ENCODE peak calls at places on chromosomes 2 and 18, in nine cellular contexts. I is lower leg skin, O is breast epithelium, L is transverse colon, A is NB4, H is uterus, N is adrenal gland, V is body of pancreas, Y is esophagus squamous epithelium. P is an unnamed sample.

GRCh38 chr2:23988371-23988770 is 21.5 kb upstream of the MFSD2B start:
- DNase-seq in I (no peak), O (no peak), L (no peak), A (peak), H (no peak), N (no peak), V (no peak), Y (no peak), P (no peak)

GRCh38 chr2:67954125-67954748 is 108.6 kb downstream of the C1D start:
- DNase-seq in I (peak), O (no peak), L (peak), A (no peak), H (no peak), N (peak), V (peak), Y (no peak), P (no peak)

GRCh38 chr2:228118940-228119339 is 62.5 kb downstream of the SPHKAP start:
- DNase-seq in I (no peak), O (no peak), L (no peak), A (no peak), H (no peak), N (no peak), V (no peak), Y (no peak), P (no peak)

GRCh38 chr2:68997401-68997800 is 15.6 kb upstream of the ANTXR1 start:
- DNase-seq in I (no peak), O (no peak), L (no peak), A (no peak), H (no peak), N (no peak), V (no peak), Y (no peak), P (no peak)

GRCh38 chr18:45654677-45655076 is 39.4 kb downstream of the SLC14A2 start:
- DNase-seq in I (no peak), O (no peak), L (no peak), A (no peak), H (no peak), N (no peak), V (no peak), Y (no peak), P (no peak)

GRCh38 chr2:112150851-112151250 is 12.7 kb downstream of the FBLN7 start:
- DNase-seq in I (peak), O (no peak), L (no peak), A (no peak), H (no peak), N (peak), V (no peak), Y (no peak), P (no peak)

GRCh38 chr2:168751104-168751768 is 51.2 kb upstream of the NOSTRIN start:
- DNase-seq in I (no peak), O (no peak), L (no peak), A (no peak), H (no peak), N (no peak), V (no peak), Y (no peak), P (no peak)

GRCh38 chr2:157324331-157324843 is 1.2 kb downstream of the ERMN start:
- DNase-seq in I (no peak), O (no peak), L (no peak), A (no peak), H (no peak), N (no peak), V (no peak), Y (no peak), P (no peak)

GRCh38 chr2:56015631-56016251 is 92.2 kb upstream of the EFEMP1 start:
- DNase-seq in I (no peak), O (no peak), L (no peak), A (no peak), H (no peak), N (no peak), V (no peak), Y (no peak), P (no peak)

GRCh38 chr2:218137514-218137913 is 11.7 kb downstream of the CXCR2 start:
- DNase-seq in I (no peak), O (no peak), L (no peak), A (no peak), H (no peak), N (no peak), V (no peak), Y (no peak), P (no peak)

GRCh38 chr2:104378853-104379374 is 475.0 kb upstream of the POU3F3 start:
- DNase-seq in I (no peak), O (no peak), L (peak), A (peak), H (no peak), N (peak), V (peak), Y (no peak), P (peak)

GRCh38 chr18:47577520-47577919 is 326.1 kb upstream of the SKOR2 start:
- DNase-seq in I (no peak), O (no peak), L (no peak), A (no peak), H (no peak), N (no peak), V (no peak), Y (no peak), P (no peak)

GRCh38 chr2:241249654-241250053 is 61.2 kb downstream of the ANO7 start:
- DNase-seq in I (no peak), O (no peak), L (no peak), A (no peak), H (no peak), N (no peak), V (no peak), Y (no peak), P (no peak)

GRCh38 chr2:3300224-3300623 is 77.4 kb downstream of the EIPR1 start:
- DNase-seq in I (no peak), O (no peak), L (no peak), A (no peak), H (no peak), N (no peak), V (no peak), Y (no peak), P (no peak)

GRCh38 chr2:19738707-19739106 is 163.1 kb downstream of the TTC32 start:
- DNase-seq in I (peak), O (peak), L (peak), A (no peak), H (peak), N (peak), V (peak), Y (no peak), P (no peak)

GRCh38 chr2:96530474-96531357 is 5.8 kb upstream of the ARID5A start:
- DNase-seq in I (no peak), O (no peak), L (no peak), A (peak), H (peak), N (no peak), V (no peak), Y (no peak), P (no peak)

GRCh38 chr2:147739531-147739930 is 105.3 kb upstream of the ACVR2A start:
- DNase-seq in I (no peak), O (no peak), L (no peak), A (peak), H (no peak), N (no peak), V (no peak), Y (no peak), P (no peak)

GRCh38 chr18:59950215-59950944 is 50.6 kb downstream of the PMAIP1 start:
- DNase-seq in I (no peak), O (no peak), L (no peak), A (no peak), H (no peak), N (no peak), V (peak), Y (no peak), P (no peak)

GRCh38 chr2:218368621-218369153 is 12.0 kb downstream of the CATIP start:
- DNase-seq in I (no peak), O (peak), L (peak), A (peak), H (peak), N (peak), V (peak), Y (no peak), P (no peak)

GRCh38 chr2:27431395-27431794 is 3.0 kb downstream of the NRBP1 start:
- DNase-seq in I (no peak), O (no peak), L (no peak), A (peak), H (no peak), N (no peak), V (peak), Y (no peak), P (peak)

GRCh38 chr2:1581965-1582625 is 162.2 kb downstream of the PXDN start:
- DNase-seq in I (no peak), O (no peak), L (no peak), A (no peak), H (no peak), N (no peak), V (no peak), Y (no peak), P (no peak)

GRCh38 chr2:63792523-63792922 is 49.2 kb upstream of the UGP2 start:
- DNase-seq in I (no peak), O (no peak), L (no peak), A (peak), H (no peak), N (no peak), V (no peak), Y (no peak), P (peak)

GRCh38 chr2:217364224-217364623 is 504.4 kb upstream of the TNP1 start:
- DNase-seq in I (no peak), O (no peak), L (no peak), A (no peak), H (no peak), N (no peak), V (no peak), Y (no peak), P (no peak)

GRCh38 chr2:169727065-169727464 is 6.6 kb upstream of the KLHL23 start:
- DNase-seq in I (no peak), O (no peak), L (no peak), A (no peak), H (no peak), N (no peak), V (no peak), Y (no peak), P (no peak)

GRCh38 chr2:2184549-2185249 is 146.4 kb downstream of the MYT1L start:
- DNase-seq in I (no peak), O (no peak), L (no peak), A (no peak), H (no peak), N (no peak), V (no peak), Y (no peak), P (no peak)

GRCh38 chr2:47006374-47007220 is 91.0 kb upstream of the MCFD2 start:
- DNase-seq in I (no peak), O (no peak), L (no peak), A (no peak), H (no peak), N (no peak), V (peak), Y (no peak), P (no peak)
- TF ChIP-seq POLR2A in I (no peak), O (no peak), L (no peak), A (no peak), H (no peak), N (no peak), V (no peak), Y (no peak), P (no peak)

DNA sequence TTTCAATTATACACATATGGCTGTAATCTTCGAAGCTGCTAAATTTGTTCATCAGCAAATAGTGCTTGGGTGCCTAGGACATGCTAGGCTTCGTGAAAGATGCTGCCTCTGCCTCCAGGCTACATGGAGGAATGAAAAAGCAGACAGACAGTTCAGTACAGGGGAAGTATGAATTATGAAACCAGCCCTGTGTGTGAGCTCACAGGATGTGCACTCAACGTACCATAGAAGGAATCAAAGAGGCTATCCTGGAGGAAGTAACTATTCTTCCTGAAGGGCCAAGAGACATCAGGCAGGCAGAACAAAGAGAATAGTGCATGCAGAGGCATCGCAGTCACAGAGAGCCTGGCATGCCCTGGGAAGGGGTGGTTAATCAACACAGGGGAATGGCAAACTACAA is 61.4 kb downstream of the DYM start:
- DNase-seq in I (peak), O (no peak), L (no peak), A (peak), H (no peak), N (peak), V (peak), Y (no peak), P (no peak)
- TF ChIP-seq POLR2A in I (no peak), O (no peak), L (no peak), A (no peak), H (no peak), N (no peak), V (no peak), Y (no peak), P (no peak)

GRCh38 chr2:28434600-28434989 is 41.9 kb downstream of the FOSL2 start:
- DNase-seq in I (no peak), O (no peak), L (no peak), A (no peak), H (no peak), N (no peak), V (no peak), Y (no peak), P (no peak)

GRCh38 chr2:28437142-28437835 is 44.6 kb downstream of the FOSL2 start:
- DNase-seq in I (no peak), O (peak), L (peak), A (peak), H (no peak), N (no peak), V (no peak), Y (no peak), P (no peak)

GRCh38 chr2:28437918-28438317 is 45.3 kb downstream of the FOSL2 start:
- DNase-seq in I (no peak), O (no peak), L (no peak), A (no peak), H (no peak), N (no peak), V (no peak), Y (no peak), P (no peak)

GRCh38 chr2:28435796-28436425 is 43.3 kb downstream of the FOSL2 start:
- DNase-seq in I (no peak), O (no peak), L (peak), A (no peak), H (no peak), N (no peak), V (no peak), Y (no peak), P (no peak)

DNA sequence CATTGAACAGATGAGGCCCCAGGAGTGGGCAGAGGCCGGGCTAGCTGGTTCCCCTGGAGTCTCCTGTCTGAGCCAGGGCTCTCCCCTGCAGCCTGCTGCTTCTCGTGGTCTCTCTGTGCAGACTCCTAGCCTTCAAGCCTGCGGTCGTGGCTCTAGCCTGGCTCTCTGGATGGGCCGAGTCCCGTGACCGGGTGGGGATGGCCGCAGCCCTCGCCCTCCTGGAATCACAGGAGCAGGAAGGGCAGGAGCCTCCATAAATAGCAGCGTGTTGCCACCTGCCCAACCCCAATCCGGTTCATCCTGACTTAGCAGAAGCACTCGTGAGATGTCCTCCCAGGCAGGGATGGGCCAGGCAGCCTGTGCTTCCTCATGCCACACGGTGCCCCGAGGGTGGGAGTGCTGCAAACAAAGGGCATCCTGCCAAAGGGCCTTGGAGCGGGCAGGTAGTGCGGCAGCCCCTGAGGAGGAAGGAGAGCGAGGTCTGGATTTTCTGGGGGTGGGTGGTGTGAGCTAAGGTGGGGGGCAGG is 43.9 kb downstream of the FOSL2 start:
- DNase-seq in I (peak), O (peak), L (peak), A (peak), H (no peak), N (no peak), V (no peak), Y (no peak), P (no peak)
- TF ChIP-seq POLR2A in I (no peak), O (no peak), L (peak), A (no peak), H (no peak), N (no peak), V (no peak), Y (peak), P (no peak)

GRCh38 chr2:239726631-239727181 is 298.4 kb downstream of the NDUFA10 start:
- DNase-seq in I (no peak), O (no peak), L (no peak), A (no peak), H (no peak), N (no peak), V (no peak), Y (no peak), P (no peak)

GRCh38 chr2:239728751-239729150 is 296.4 kb downstream of the NDUFA10 start:
- DNase-seq in I (no peak), O (no peak), L (no peak), A (no peak), H (no peak), N (no peak), V (no peak), Y (no peak), P (no peak)

GRCh38 chr2:239726091-239726591 is 299.0 kb downstream of the NDUFA10 start:
- DNase-seq in I (no peak), O (no peak), L (no peak), A (no peak), H (peak), N (no peak), V (no peak), Y (no peak), P (no peak)

GRCh38 chr2:239727776-239728600 is 297.2 kb downstream of the NDUFA10 start:
- DNase-seq in I (no peak), O (no peak), L (no peak), A (no peak), H (no peak), N (no peak), V (no peak), Y (no peak), P (no peak)

GRCh38 chr2:239727182-239727775 is 297.9 kb downstream of the NDUFA10 start:
- DNase-seq in I (no peak), O (no peak), L (no peak), A (no peak), H (no peak), N (no peak), V (no peak), Y (no peak), P (no peak)
- TF ChIP-seq POLR2A in I (no peak), O (no peak), L (no peak), A (no peak), H (no peak), N (no peak), V (no peak), Y (no peak), P (no peak)

DNA sequence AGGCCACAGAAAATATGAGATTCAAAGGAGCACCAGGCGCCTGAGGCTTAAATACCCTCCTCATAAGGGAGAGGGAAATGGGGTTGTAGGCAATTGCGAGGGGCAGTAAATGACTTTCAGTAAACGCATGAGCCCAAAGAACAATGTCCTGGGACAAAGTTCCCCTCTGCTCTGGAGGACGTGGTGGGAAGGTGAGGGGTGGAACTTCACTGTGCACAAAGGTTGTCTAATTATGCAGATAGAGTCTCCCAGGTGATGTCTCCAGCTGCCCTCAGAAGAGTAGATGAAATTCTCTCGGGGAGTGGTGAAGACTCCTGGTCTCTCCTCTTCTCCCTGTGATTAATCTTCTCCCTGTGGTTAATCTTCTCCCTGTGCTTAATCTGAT is 26.3 kb upstream of the KCNF1 start:
- DNase-seq in I (no peak), O (no peak), L (no peak), A (no peak), H (no peak), N (no peak), V (no peak), Y (no peak), P (no peak)
- TF ChIP-seq POLR2A in I (no peak), O (no peak), L (peak), A (no peak), H (no peak), N (no peak), V (no peak), Y (no peak), P (no peak)